ENCODE peak calls at places on chromosome 16, in four cellular contexts. Z, R, F and W are unnamed samples.
A peak's percentile ranks its signal among the peaks of the same experiment; 100 is the strongest.

GRCh38 chr16:21277927-21278706 is at the start of gene CRYM:
- DNase-seq in Z (no peak), R (peak; percentile 3), F (peak; percentile 90), W (peak; percentile 22)

GRCh38 chr16:13892301-13892700 is 27.7 kb upstream of the ERCC4 start:
- DNase-seq in Z (no peak), R (no peak), F (no peak), W (no peak)

GRCh38 chr16:70594569-70594968 is 51.8 kb upstream of the IL34 start:
- DNase-seq in Z (no peak), R (no peak), F (no peak), W (no peak)

GRCh38 chr16:75109732-75110243 is 6.8 kb downstream of the LDHD start:
- DNase-seq in Z (no peak), R (no peak), F (no peak), W (no peak)

GRCh38 chr16:11472410-11472809 is 114.3 kb downstream of the LITAF start:
- DNase-seq in Z (no peak), R (no peak), F (no peak), W (no peak)

GRCh38 chr16:50600582-50601283 is 52.5 kb downstream of the NKD1 start:
- DNase-seq in Z (no peak), R (no peak), F (no peak), W (no peak)

GRCh38 chr16:16191493-16192167 is 31.7 kb downstream of the ABCC6 start:
- DNase-seq in Z (no peak), R (no peak), F (no peak), W (no peak)

GRCh38 chr16:81715358-81716196 is 63.5 kb upstream of the PLCG2 start:
- DNase-seq in Z (no peak), R (peak; percentile 32), F (no peak), W (peak; percentile 73)

GRCh38 chr16:84065536-84066132 is 23.0 kb upstream of the SLC38A8 start:
- DNase-seq in Z (no peak), R (no peak), F (peak; percentile 65), W (no peak)

GRCh38 chr16:53629607-53630312 is 73.9 kb downstream of the RPGRIP1L start:
- DNase-seq in Z (no peak), R (no peak), F (no peak), W (no peak)

GRCh38 chr16:10504404-10504885 is 76.0 kb downstream of the EMP2 start:
- DNase-seq in Z (no peak), R (no peak), F (no peak), W (no peak)

GRCh38 chr16:85402910-85403692 is 210.0 kb upstream of the GSE1 start:
- DNase-seq in Z (no peak), R (no peak), F (peak; percentile 58), W (no peak)

GRCh38 chr16:12459401-12459791 is 344.3 kb downstream of the CPPED1 start:
- DNase-seq in Z (no peak), R (no peak), F (no peak), W (no peak)

GRCh38 chr16:17138801-17139200 is 332.0 kb downstream of the XYLT1 start:
- DNase-seq in Z (no peak), R (no peak), F (no peak), W (no peak)

GRCh38 chr16:57016301-57016700 is 26.9 kb downstream of the NLRC5 start:
- DNase-seq in Z (no peak), R (no peak), F (no peak), W (no peak)

GRCh38 chr16:57012353-57012752 is 23.0 kb downstream of the NLRC5 start:
- DNase-seq in Z (no peak), R (no peak), F (no peak), W (no peak)

GRCh38 chr16:57013902-57014301 is 24.5 kb downstream of the NLRC5 start:
- DNase-seq in Z (no peak), R (no peak), F (no peak), W (no peak)

GRCh38 chr16:57009641-57010170 is 20.3 kb downstream of the NLRC5 start:
- DNase-seq in Z (no peak), R (no peak), F (no peak), W (no peak)

DNA sequence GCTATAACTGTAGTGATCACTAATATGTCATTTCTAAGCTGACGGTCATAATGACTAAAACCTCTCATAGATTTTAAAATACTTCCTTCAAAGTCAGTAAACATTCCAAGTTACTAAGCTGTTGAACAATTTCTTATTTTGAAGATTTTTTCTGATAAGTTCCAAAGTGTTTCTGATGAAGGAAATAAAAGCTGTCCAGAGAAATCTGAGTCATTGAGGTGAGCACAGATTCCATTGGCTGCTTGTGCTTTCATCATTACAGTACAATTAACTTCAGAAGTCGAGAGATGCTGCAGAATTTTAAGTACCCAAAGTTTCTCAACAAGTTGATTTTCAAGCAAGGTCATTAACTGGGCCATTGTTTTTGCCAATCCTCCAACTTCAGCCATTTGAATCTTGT is 23.9 kb downstream of the NLRC5 start:
- DNase-seq in Z (no peak), R (no peak), F (no peak), W (no peak)
- H3K4me3 ChIP-seq in Z (no peak overlapping the region), R (no peak overlapping the region), F (no peak overlapping the region), W (no peak overlapping the region)

DNA sequence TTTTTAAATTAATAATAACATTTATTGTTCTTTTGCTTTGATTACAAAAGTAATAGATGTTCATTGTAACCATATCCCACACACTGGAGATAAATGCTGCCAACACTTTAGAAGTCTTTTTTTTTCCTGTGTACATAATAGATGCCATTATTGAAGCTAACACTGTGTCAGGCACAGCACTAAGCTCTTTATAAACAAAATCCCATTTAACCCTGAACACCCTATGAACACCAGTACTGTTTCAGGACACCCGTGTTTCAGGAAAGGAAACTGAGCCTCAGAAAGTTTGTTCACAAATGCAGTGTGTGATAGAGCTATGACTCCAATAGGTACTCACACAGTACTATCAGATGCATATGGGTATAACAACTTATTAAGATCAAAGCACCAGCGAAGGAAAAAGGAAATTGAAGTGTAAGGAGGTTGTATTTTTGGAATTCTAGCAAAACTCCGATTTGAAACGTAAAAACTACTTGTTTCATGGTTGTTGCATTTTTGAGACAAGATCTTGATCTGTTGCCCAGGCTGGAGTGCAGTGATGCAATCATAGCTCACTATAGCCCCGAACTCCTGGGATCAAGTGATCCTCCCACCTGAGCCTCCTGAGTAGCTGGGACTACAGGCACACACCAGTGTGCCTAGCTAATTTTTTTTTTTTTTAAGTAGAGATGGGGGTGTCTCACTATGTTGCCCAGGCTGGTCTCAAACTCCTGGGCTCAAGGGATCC is 2.0 kb upstream of the KIFC3 start:
- DNase-seq in Z (no peak), R (no peak), F (no peak), W (no peak)
- H3K27me3 ChIP-seq in Z (no peaks in the 10 kb centered on the region), R (no peaks in the 10 kb centered on the region), F (no peaks in the 10 kb centered on the region), W (no peaks in the 10 kb centered on the region)

GRCh38 chr16:4053663-4054479 is 62.4 kb downstream of the ADCY9 start:
- DNase-seq in Z (peak; percentile 18), R (no peak), F (peak; percentile 72), W (no peak)
- H3K4me3 ChIP-seq in Z (peak overlapping the region; percentile 34), R (no peak overlapping the region), F (no peak overlapping the region), W (no peak overlapping the region)

DNA sequence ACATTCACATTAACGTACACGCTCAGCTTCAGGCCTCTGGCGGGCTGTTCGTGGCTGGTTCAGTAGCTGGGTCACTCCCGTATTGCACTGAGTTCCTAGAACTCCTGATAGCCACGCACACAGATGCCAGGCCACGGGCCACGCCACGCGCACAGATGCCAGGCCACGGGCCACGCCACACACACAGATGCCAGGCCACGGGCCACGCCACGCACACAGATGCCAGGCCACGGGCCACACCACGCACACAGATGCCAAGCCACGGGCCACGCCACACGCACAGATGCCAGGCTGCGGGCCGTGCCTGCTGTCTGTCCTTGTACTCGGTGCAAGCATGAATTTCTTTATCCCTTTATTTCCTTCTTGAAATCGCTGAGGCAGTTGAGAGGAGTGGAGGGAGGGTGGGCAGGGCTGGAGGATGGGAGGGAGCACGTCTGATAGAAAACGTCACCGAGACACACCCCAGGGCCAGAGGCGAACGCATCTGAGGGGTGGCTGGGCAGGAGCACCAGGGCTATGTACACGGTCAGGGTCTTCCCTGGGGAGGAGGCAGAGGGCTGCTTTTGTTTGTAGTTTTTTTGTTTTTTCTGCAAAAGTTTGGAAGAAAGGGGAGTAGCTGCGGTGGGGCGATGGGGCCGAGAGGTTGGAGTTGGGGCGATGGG is 8.6 kb upstream of the PABPN1L start:
- DNase-seq in Z (no peak), R (no peak), F (no peak), W (no peak)
- H3K27me3 ChIP-seq in Z (no peaks in the 10 kb centered on the region), R (peaks cover 12% of the 10 kb centered on the region), F (no peaks in the 10 kb centered on the region), W (no peaks in the 10 kb centered on the region)

DNA sequence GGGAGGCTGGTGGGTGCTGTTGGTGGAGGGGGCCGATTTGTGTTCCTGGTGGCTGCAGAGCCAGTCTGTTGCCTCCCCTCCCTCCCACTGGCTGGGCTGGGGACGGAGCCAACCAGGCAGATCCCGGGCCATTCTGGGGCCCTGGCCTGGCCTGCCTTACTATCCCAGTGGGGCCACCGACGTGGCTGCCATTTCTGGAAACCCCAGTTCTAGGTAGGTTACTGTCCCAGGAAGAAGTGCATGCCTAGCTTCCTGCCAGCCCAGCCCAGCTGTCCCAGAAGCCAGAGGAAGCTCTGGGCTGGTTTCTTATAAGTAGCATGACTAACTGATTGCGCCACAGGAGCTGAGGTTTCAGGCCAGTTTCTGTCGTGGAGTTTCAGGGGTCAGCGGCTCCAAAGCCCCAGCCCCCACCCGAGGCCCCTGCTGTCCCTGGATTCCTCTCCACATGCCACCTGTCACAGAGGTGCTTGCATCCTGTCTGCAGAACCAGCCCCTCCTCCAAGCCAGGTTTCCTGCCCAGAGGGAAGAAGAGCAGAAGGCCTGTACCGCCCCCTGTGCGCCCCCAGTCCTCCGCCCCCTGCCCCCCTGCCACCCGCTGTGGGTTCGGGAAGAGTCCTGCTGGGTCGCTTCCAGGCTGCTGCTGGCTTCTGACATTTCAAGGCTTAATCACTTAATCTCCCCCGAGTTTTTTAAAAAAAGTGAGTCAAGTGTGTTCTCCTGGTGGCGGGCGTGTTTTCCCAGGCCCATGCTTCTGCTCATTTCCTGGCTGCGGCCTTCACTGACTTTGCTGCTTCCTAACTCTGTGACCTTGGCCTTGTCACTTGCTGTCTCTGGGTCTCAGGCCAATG is 13.2 kb downstream of the IL4R start:
- DNase-seq in Z (no peak), R (peak; percentile 11), F (peak; percentile 68), W (peak; percentile 24)
- H3K4me3 ChIP-seq in Z (no peak overlapping the region), R (peak overlapping the region; percentile 21), F (no peak overlapping the region), W (no peak overlapping the region)

GRCh38 chr16:49484936-49485335 is 111.3 kb downstream of the C16orf78 start:
- DNase-seq in Z (no peak), R (no peak), F (peak; percentile 12), W (no peak)

GRCh38 chr16:49484454-49484853 is 110.8 kb downstream of the C16orf78 start:
- DNase-seq in Z (no peak), R (no peak), F (peak; percentile 89), W (no peak)

GRCh38 chr16:49486350-49486749 is 112.7 kb downstream of the C16orf78 start:
- DNase-seq in Z (no peak), R (no peak), F (no peak), W (no peak)

GRCh38 chr16:49483651-49484451 is 110.2 kb downstream of the C16orf78 start:
- DNase-seq in Z (no peak), R (no peak), F (peak; percentile 49), W (no peak)

DNA sequence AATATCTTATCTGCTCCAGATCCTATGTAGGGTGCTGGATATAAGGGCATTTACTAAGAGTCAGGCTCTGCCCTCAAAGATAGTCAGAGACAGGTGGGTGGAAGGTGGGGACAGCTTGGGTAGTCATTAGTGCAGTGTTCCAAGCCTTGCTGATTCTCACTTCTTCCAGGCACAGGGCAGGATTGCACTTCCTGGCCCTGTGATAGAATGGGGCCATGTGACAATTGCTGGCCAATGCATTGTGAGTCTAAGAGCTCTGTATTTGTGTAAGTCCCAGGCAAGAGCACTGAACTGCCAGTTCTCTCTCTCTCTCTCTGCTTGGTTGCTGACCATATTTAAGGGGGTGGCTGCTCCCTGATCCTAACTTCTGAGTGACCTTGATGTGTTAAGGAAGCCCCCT is 112.1 kb downstream of the C16orf78 start:
- DNase-seq in Z (no peak), R (no peak), F (no peak), W (no peak)
- H3K27me3 ChIP-seq in Z (no peaks in the 10 kb centered on the region), R (no peaks in the 10 kb centered on the region), F (no peaks in the 10 kb centered on the region), W (no peaks in the 10 kb centered on the region)

GRCh38 chr16:1341495-1342388 is 8.3 kb downstream of the BAIAP3 start:
- DNase-seq in Z (no peak), R (no peak), F (no peak), W (no peak)
- H3K4me3 ChIP-seq in Z (no peak overlapping the region), R (peak overlapping the region; percentile 53), F (no peak overlapping the region), W (peak overlapping the region; percentile 63)

GRCh38 chr16:58187092-58187491 is 10.8 kb downstream of the CSNK2A2 start:
- DNase-seq in Z (no peak), R (no peak), F (no peak), W (no peak)
- H3K27me3 ChIP-seq in Z (no peaks in the 10 kb centered on the region), R (no peaks in the 10 kb centered on the region), F (no peaks in the 10 kb centered on the region), W (no peaks in the 10 kb centered on the region)